ENCODE peak calls at places on chromosomes 2 and 18, in eight cellular contexts. J is brain microvascular endothelial cell, R is GM23338, U is MM.1S, O is Calu3, D is fibroblast of pulmonary artery, M is kidney, C is IMR-90. B is an unnamed sample.

GRCh38 chr2:33704352-33704751 is 105.3 kb upstream of the FAM98A start:
- DNase-seq in J (no peak), M (no peak), U (no peak), D (no peak), C (no peak), O (no peak), R (no peak), B (no peak)

GRCh38 chr2:47271054-47272000 is 116.2 kb upstream of the STPG4 start:
- DNase-seq in U (no peak), D (no peak), C (no peak), J (no peak), R (no peak), O (no peak), M (no peak), B (no peak)

GRCh38 chr2:223297788-223298187 is 245.8 kb downstream of the KCNE4 start:
- DNase-seq in O (no peak), M (no peak), R (no peak), J (no peak), U (no peak), C (no peak), D (no peak), B (no peak)

GRCh38 chr2:239223330-239224248 is 177.2 kb downstream of the HDAC4 start:
- DNase-seq in R (no peak), J (no peak), O (no peak), D (peak), C (peak), M (no peak), U (no peak), B (no peak)

GRCh38 chr2:46964835-46965560 is 49.4 kb upstream of the MCFD2 start:
- DNase-seq in R (no peak), M (no peak), C (no peak), O (peak), D (peak), J (peak), U (no peak), B (peak)

GRCh38 chr2:168138369-168138768 is 109.0 kb downstream of the STK39 start:
- DNase-seq in M (peak), J (peak), C (no peak), R (no peak), O (no peak), D (no peak), U (no peak), B (no peak)

GRCh38 chr2:216606551-216607527 is 26.4 kb upstream of the IGFBP2 start:
- DNase-seq in M (no peak), O (no peak), R (peak), C (no peak), U (no peak), D (no peak), J (no peak), B (no peak)

GRCh38 chr2:162826901-162827300 is 11.7 kb downstream of the KCNH7 start:
- DNase-seq in O (no peak), C (no peak), M (no peak), D (peak), J (no peak), U (no peak), R (no peak), B (no peak)

GRCh38 chr2:169653636-169654035 is 40.6 kb downstream of the CFAP210 start:
- DNase-seq in R (no peak), M (no peak), O (no peak), J (no peak), U (no peak), D (no peak), C (no peak), B (no peak)

GRCh38 chr18:22378672-22379282 is 38.9 kb downstream of the CTAGE1 start:
- DNase-seq in U (no peak), O (peak), D (peak), R (peak), M (no peak), J (peak), C (peak), B (peak)

GRCh38 chr2:28833740-28834139 is 23.1 kb downstream of the SPDYA start:
- DNase-seq in J (no peak), D (no peak), M (no peak), R (no peak), C (no peak), U (no peak), O (no peak), B (no peak)

GRCh38 chr2:73080321-73081131 is 9.0 kb upstream of the SFXN5 start:
- DNase-seq in D (peak), C (no peak), M (peak), R (no peak), J (no peak), U (no peak), O (no peak), B (no peak)

GRCh38 chr2:64952896-64953482 is 36.2 kb upstream of the SLC1A4 start:
- DNase-seq in J (peak), C (peak), M (no peak), R (no peak), U (no peak), D (peak), O (no peak), B (peak)

GRCh38 chr2:130796280-130796679 is 40.4 kb upstream of the ARHGEF4 start:
- DNase-seq in D (no peak), C (no peak), M (no peak), U (no peak), O (no peak), R (peak), J (no peak), B (no peak)

GRCh38 chr2:186518945-186519344 is 32.9 kb downstream of the ZC3H15 start:
- DNase-seq in U (no peak), C (peak), O (no peak), J (peak), R (no peak), D (peak), M (no peak), B (no peak)

GRCh38 chr18:27964811-27965210 is 212.1 kb downstream of the CDH2 start:
- DNase-seq in R (peak), O (no peak), J (no peak), M (no peak), U (no peak), C (peak), D (peak), B (no peak)

GRCh38 chr2:215796160-215796559 is 217.2 kb downstream of the MREG start:
- DNase-seq in M (no peak), U (no peak), R (no peak), D (peak), J (peak), O (no peak), C (peak), B (peak)

GRCh38 chr2:96913398-96914202 is 43.7 kb upstream of the SEMA4C start:
- DNase-seq in C (no peak), O (no peak), U (no peak), D (no peak), M (no peak), R (no peak), J (no peak), B (no peak)

GRCh38 chr2:61905372-61906186 is at the start of gene COMMD1:
- DNase-seq in U (peak), J (peak), R (peak), C (peak), O (peak), D (peak), M (peak), B (peak)

DNA sequence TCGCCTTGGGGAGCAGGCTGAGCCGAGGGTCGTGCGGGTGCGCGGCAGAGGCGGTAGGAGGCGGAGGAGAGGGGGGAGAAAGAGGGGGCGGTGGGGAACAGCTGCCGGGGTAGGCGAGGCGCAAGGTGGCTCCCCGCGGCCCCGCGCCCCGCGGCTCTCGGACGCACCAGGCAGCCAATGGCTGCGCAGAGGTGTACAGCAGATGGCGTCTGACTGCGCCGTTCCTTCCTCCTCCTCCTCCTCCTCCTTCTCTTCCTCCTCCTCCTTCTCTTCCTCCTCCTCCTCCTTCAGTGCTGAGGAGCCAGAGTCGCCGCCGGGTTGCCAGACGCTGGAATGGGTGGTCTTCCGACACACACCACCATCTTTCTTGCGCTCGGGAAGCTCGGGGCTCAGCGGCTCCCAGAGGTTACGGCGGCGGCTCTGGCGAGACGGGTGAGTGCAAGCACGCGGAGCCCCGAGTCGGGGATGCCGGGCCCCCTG is at the start of gene THSD7B:
- DNase-seq in D (no peak), R (peak), U (peak), C (no peak), O (no peak), M (peak), J (no peak), B (no peak)
- TF ChIP-seq CTCF in D (no peak), R (peak), U (no peak), C (no peak), O (no peak), M (no peak), J (no peak), B (no peak)

GRCh38 chr18:62242955-62243354 is 55.9 kb downstream of the RELCH start:
- DNase-seq in R (no peak), U (no peak), O (no peak), M (no peak), J (no peak), D (no peak), C (peak), B (no peak)

GRCh38 chr18:62245177-62245576 is 58.1 kb downstream of the RELCH start:
- DNase-seq in C (no peak), D (no peak), U (no peak), O (no peak), R (no peak), J (no peak), M (no peak), B (no peak)

GRCh38 chr18:62248313-62248712 is 61.3 kb downstream of the RELCH start:
- DNase-seq in O (no peak), U (no peak), J (no peak), C (no peak), D (no peak), M (no peak), R (no peak), B (no peak)

GRCh38 chr18:62249478-62250097 is 62.5 kb downstream of the RELCH start:
- DNase-seq in C (peak), U (peak), R (peak), J (peak), M (peak), O (peak), D (peak), B (peak)

DNA sequence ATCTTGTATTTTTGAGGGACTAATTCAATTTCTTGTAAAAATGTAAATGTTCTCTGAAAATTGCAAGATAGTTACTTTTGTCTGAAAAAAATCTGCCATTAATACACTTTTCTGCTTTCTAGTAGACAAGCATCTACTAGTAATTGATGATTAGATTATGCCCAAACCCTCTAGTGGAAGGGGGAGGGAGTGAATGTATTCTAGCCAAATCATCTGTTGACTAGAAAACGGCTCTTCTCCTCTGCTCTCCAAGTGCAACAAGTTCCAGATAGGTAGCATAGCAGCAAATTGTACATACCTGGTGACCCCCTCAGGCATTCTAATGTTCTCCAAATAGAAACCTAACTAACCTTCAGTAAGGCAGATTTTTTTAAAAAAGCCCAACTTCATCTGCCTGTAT is 58.6 kb downstream of the RELCH start:
- DNase-seq in M (no peak), R (peak), J (no peak), O (no peak), U (no peak), C (no peak), D (no peak), B (no peak)
- TF ChIP-seq CTCF in M (no peak), R (no peak), J (peak), O (no peak), U (peak), C (no peak), D (no peak), B (peak)

GRCh38 chr2:101871480-101871879 is 120.3 kb upstream of the IL1R2 start:
- DNase-seq in J (no peak), D (no peak), M (no peak), R (no peak), C (no peak), U (no peak), O (no peak), B (no peak)

GRCh38 chr2:101872480-101872879 is 119.3 kb upstream of the IL1R2 start:
- DNase-seq in D (no peak), J (no peak), C (no peak), U (no peak), M (no peak), R (no peak), O (no peak), B (no peak)

GRCh38 chr2:101870444-101870843 is 121.3 kb upstream of the IL1R2 start:
- DNase-seq in J (no peak), U (no peak), C (no peak), M (no peak), O (no peak), D (no peak), R (no peak), B (no peak)

GRCh38 chr2:101874069-101874468 is 117.7 kb upstream of the IL1R2 start:
- DNase-seq in D (no peak), J (no peak), M (no peak), O (no peak), C (no peak), U (no peak), R (no peak), B (no peak)

GRCh38 chr2:101873543-101873942 is 118.2 kb upstream of the IL1R2 start:
- DNase-seq in R (no peak), J (no peak), M (no peak), C (no peak), D (peak), U (no peak), O (no peak), B (peak)
- TF ChIP-seq CTCF in R (peak), J (peak), M (peak), C (peak), D (peak), U (no peak), O (no peak), B (peak)

GRCh38 chr2:26840937-26841610 is 6.9 kb upstream of the DPYSL5 start:
- DNase-seq in R (no peak), J (no peak), M (no peak), C (no peak), D (no peak), O (no peak), U (no peak), B (peak)
- TF ChIP-seq CTCF in R (peak), J (no peak), M (no peak), C (no peak), D (peak), O (no peak), U (no peak), B (peak)

GRCh38 chr2:88055049-88055435 is 541 bp downstream of the KRCC1 start:
- DNase-seq in C (peak), R (peak), O (no peak), U (no peak), J (peak), M (no peak), D (peak), B (no peak)

GRCh38 chr2:88054300-88055048 is 1.1 kb downstream of the KRCC1 start:
- DNase-seq in M (no peak), O (no peak), U (no peak), J (peak), C (no peak), D (peak), R (no peak), B (no peak)

GRCh38 chr2:88053301-88053700 is 2.3 kb downstream of the KRCC1 start:
- DNase-seq in C (peak), M (no peak), U (no peak), R (no peak), O (no peak), D (peak), J (no peak), B (peak)

GRCh38 chr2:88057437-88057844 is 1.9 kb upstream of the KRCC1 start:
- DNase-seq in C (no peak), O (no peak), J (no peak), U (no peak), D (no peak), M (no peak), R (no peak), B (no peak)

DNA sequence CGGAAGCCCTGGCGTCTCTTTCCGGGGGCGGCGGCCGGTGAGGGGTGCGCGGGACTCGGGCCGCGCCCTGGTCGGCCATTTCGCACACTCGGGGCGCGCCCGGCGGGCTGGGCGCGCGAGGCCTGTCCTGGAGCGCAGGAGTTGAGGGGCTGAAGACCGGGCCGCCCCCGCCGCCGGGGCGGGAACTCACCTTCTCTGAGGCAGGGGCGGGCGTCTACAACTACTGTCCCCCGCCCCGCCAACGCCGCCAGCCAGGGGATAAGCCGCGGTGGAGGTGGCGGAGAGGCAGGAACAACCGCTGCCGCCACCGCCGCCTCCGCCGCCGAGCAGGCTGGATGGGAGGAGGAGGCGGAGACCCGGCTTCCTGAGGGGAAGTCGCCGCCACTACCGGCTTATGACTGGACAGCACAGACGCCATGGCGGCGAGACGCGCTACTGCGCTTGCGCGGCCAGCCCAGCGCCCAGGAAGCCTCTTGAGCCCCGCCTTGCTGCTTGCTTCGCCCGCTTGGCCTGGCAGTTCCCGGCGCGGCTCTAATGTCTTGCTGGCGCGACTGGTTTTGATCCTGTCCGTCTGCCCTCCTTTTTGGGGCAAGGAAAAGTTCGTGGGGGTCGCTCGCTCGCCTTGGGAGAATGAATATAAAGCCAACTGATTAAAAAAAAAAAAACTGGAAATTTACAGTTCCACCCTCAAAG is at the start of gene KRCC1:
- DNase-seq in J (peak), O (peak), M (peak), C (peak), D (peak), U (peak), R (peak), B (peak)
- TF ChIP-seq CTCF in J (peak), O (no peak), M (no peak), C (no peak), D (no peak), U (no peak), R (no peak), B (no peak)